ENCODE peak calls at places on chromosome 22, in nine cellular contexts. R, D, H, P, B, L, O, I and T are unnamed samples.

GRCh38 chr22:31248138-31248745 is 36.1 kb downstream of the LIMK2 start:
- DNase-seq in R (peak; percentile 95), D (no peak), H (peak; percentile 90), P (peak; percentile 79), B (peak; percentile 57), L (peak; percentile 82), O (peak; percentile 87), I (peak; percentile 81), T (peak; percentile 83)

GRCh38 chr22:50329236-50329635 is 2.4 kb upstream of the DENND6B start:
- DNase-seq in R (no peak), D (no peak), H (no peak), P (no peak), B (no peak), L (no peak), O (no peak), I (no peak), T (no peak)

GRCh38 chr22:42957958-42958357 is 57.0 kb downstream of the PACSIN2 start:
- DNase-seq in R (no peak), D (no peak), H (no peak), P (no peak), B (no peak), L (no peak), O (no peak), I (no peak), T (no peak)

GRCh38 chr22:24421428-24421931 is 5.9 kb upstream of the ADORA2A start:
- DNase-seq in R (peak; percentile 95), D (peak; percentile 12), H (no peak), P (no peak), B (no peak), L (no peak), O (no peak), I (no peak), T (no peak)

GRCh38 chr22:19604711-19605268 is 80.6 kb upstream of the CLDN5 start:
- DNase-seq in R (no peak), D (no peak), H (peak; percentile 40), P (no peak), B (no peak), L (no peak), O (no peak), I (no peak), T (no peak)

GRCh38 chr22:47422736-47423135 is 660.3 kb downstream of the TBC1D22A start:
- DNase-seq in R (no peak), D (no peak), H (no peak), P (no peak), B (no peak), L (no peak), O (no peak), I (no peak), T (no peak)

GRCh38 chr22:38177926-38178604 is 3.6 kb downstream of the PLA2G6 start:
- DNase-seq in R (peak; percentile 75), D (peak; percentile 82), H (no peak), P (peak; percentile 37), B (peak; percentile 45), L (peak; percentile 49), O (peak; percentile 83), I (no peak), T (peak; percentile 54)

GRCh38 chr22:46070215-46070721 is 80.1 kb upstream of the PPARA start:
- DNase-seq in R (peak; percentile 81), D (no peak), H (peak; percentile 16), P (peak; percentile 77), B (peak; percentile 75), L (peak; percentile 88), O (peak; percentile 72), I (peak; percentile 62), T (no peak)

GRCh38 chr22:38300197-38300945 is 16.9 kb downstream of the CSNK1E start:
- DNase-seq in R (no peak), D (no peak), H (no peak), P (no peak), B (no peak), L (no peak), O (no peak), I (no peak), T (no peak)

GRCh38 chr22:46748948-46749681 is 11.1 kb upstream of the CERK start:
- DNase-seq in R (no peak), D (no peak), H (no peak), P (no peak), B (no peak), L (no peak), O (peak; percentile 49), I (no peak), T (no peak)

GRCh38 chr22:22932512-22932941 is 44.9 kb downstream of the IGLL5 start:
- DNase-seq in R (no peak), D (no peak), H (no peak), P (no peak), B (no peak), L (no peak), O (no peak), I (no peak), T (no peak)

GRCh38 chr22:22935056-22935545 is 47.5 kb downstream of the IGLL5 start:
- DNase-seq in R (no peak), D (no peak), H (no peak), P (no peak), B (no peak), L (no peak), O (no peak), I (no peak), T (no peak)

GRCh38 chr22:22934543-22935055 is 47.0 kb downstream of the IGLL5 start:
- DNase-seq in R (no peak), D (no peak), H (no peak), P (no peak), B (no peak), L (no peak), O (no peak), I (no peak), T (no peak)

GRCh38 chr22:22933100-22933806 is 45.6 kb downstream of the IGLL5 start:
- DNase-seq in R (no peak), D (no peak), H (no peak), P (no peak), B (no peak), L (no peak), O (no peak), I (no peak), T (no peak)

GRCh38 chr22:22933807-22934542 is 46.4 kb downstream of the IGLL5 start:
- DNase-seq in R (no peak), D (no peak), H (no peak), P (no peak), B (no peak), L (no peak), O (no peak), I (no peak), T (no peak)
- H3K4me1 ChIP-seq in R (no peaks in the 10 kb centered on the region), D (peaks cover 3% of the 10 kb centered on the region), H (no peaks in the 10 kb centered on the region), P (no peaks in the 10 kb centered on the region), B (no peaks in the 10 kb centered on the region), L (no peaks in the 10 kb centered on the region), O (no peaks in the 10 kb centered on the region), I (no peaks in the 10 kb centered on the region), T (no peaks in the 10 kb centered on the region)

DNA sequence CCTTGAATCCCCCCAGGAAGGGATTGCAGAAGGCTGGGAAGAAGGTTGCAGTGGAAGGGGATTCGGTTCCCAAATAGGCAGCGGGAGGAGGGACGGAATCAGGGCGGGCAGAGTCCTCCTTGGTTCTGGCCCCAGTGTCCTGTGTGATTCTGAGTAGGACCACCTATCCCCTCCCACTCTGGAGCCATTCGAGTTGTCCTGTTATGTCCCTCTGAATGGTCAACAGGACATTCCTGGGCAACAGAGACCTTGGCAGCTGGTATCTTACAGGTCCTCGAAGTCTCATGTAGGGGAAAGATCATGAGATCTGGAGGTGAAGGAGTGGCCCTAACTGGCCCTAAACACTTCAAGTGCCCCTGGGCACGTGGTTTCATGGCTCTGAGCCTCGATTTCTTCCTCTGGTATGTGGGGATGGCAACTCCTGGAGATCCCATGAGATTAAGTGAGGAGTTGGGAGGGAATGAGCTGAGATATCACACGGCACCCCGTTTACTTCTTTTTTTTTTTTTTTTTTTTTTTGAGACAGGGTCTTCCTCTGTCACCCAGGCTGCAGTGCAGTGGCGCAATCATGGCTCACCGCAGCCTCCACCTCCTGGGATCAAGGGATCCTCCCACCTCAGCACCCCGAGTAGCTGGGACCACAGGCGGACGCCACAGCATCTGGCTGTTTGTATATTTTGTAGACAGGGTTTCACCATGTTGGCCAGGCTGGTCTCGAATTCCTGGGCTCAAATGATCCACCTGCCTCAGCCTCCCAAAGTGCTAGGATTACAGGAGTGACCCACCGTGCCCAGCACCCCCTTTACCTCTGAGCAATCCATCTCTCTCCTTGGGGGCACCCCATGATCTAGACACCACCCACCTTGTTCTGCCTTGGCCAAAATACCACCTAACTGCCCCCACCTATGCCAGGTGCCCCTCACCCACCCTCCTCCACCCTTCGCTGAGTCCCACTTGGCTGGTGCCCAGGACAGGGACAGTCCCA is 6.8 kb downstream of the LIF start:
- DNase-seq in R (no peak), D (no peak), H (no peak), P (no peak), B (no peak), L (no peak), O (no peak), I (no peak), T (no peak)
- H3K4me1 ChIP-seq in R (peaks cover 3% of the 10 kb centered on the region), D (peaks cover 100% of the 10 kb centered on the region), H (peaks cover 3% of the 10 kb centered on the region), P (no peaks in the 10 kb centered on the region), B (peaks cover 7% of the 10 kb centered on the region), L (peaks cover 16% of the 10 kb centered on the region), O (peaks cover 46% of the 10 kb centered on the region), I (no peaks in the 10 kb centered on the region), T (peaks cover 6% of the 10 kb centered on the region)

DNA sequence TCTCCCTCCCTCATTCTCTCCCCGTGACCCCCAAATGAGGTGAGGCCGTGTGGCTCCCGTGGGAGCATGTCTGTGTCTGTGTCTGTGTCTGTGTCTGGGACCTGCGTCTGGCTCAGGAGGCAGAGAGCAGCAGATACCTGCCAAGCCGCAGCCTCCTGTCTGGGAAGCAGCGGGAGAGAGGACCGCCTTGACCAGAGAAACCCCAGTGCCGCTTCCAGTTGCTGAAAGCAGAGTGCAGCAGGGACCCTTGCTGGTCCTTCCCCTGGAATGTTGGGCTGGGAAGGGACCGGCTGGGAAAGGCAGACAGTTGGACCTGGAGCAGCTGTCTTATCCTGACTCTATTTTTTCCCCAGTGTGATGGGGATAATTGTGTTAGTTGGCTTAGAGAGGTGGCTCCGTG is 525 bp downstream of the CSDC2 start:
- DNase-seq in R (peak; percentile 82), D (no peak), H (no peak), P (no peak), B (no peak), L (peak; percentile 29), O (no peak), I (no peak), T (no peak)
- H3K4me1 ChIP-seq in R (peaks cover 3% of the 10 kb centered on the region), D (peaks cover 66% of the 10 kb centered on the region), H (peaks cover 41% of the 10 kb centered on the region), P (peaks cover 4% of the 10 kb centered on the region), B (peaks cover 11% of the 10 kb centered on the region), L (peaks cover 69% of the 10 kb centered on the region), O (peaks cover 26% of the 10 kb centered on the region), I (peaks cover 13% of the 10 kb centered on the region), T (peaks cover 3% of the 10 kb centered on the region)

GRCh38 chr22:27138471-27138870 is 481.1 kb downstream of the MIAT start:
- DNase-seq in R (no peak), D (no peak), H (no peak), P (no peak), B (no peak), L (no peak), O (no peak), I (no peak), T (no peak)

GRCh38 chr22:27135582-27135981 is 478.2 kb downstream of the MIAT start:
- DNase-seq in R (no peak), D (no peak), H (peak; percentile 16), P (no peak), B (no peak), L (no peak), O (peak; percentile 43), I (no peak), T (no peak)

GRCh38 chr22:27136596-27136995 is 479.2 kb downstream of the MIAT start:
- DNase-seq in R (no peak), D (no peak), H (no peak), P (no peak), B (no peak), L (no peak), O (no peak), I (no peak), T (no peak)

GRCh38 chr22:27139935-27140493 is 482.6 kb downstream of the MIAT start:
- DNase-seq in R (no peak), D (no peak), H (peak; percentile 82), P (peak; percentile 33), B (no peak), L (peak; percentile 28), O (peak; percentile 60), I (no peak), T (no peak)

GRCh38 chr22:27137809-27138400 is 480.5 kb downstream of the MIAT start:
- DNase-seq in R (no peak), D (no peak), H (no peak), P (no peak), B (no peak), L (no peak), O (no peak), I (no peak), T (no peak)
- H3K4me1 ChIP-seq in R (no peaks in the 10 kb centered on the region), D (peaks cover 33% of the 10 kb centered on the region), H (peaks cover 16% of the 10 kb centered on the region), P (no peaks in the 10 kb centered on the region), B (no peaks in the 10 kb centered on the region), L (no peaks in the 10 kb centered on the region), O (peaks cover 20% of the 10 kb centered on the region), I (no peaks in the 10 kb centered on the region), T (no peaks in the 10 kb centered on the region)